ENCODE peak calls at places on chromosomes 11 and 22, in seven cellular contexts. One of them, this sample, is unnamed.

GRCh38 chr22:23772315-23773246 is at the start of gene MMP11:
- DNase-seq in AG10803: peak; percentile 28
- DNase-seq in WTC11: peak; percentile 70
- DNase-seq in GM23338: peak; percentile 82
- DNase-seq in heart left ventricle: peak; percentile 73
- DNase-seq in IMR-90: no peak
- DNase-seq in GM12865: peak; percentile 58
- DNase-seq in this sample: peak; percentile 79

GRCh38 chr11:455566-456147 is 5.6 kb downstream of the PTDSS2 start:
- DNase-seq in GM23338: no peak
- DNase-seq in AG10803: no peak
- DNase-seq in IMR-90: no peak
- DNase-seq in WTC11: no peak
- DNase-seq in GM12865: no peak
- DNase-seq in heart left ventricle: peak; percentile 35
- DNase-seq in this sample: no peak

GRCh38 chr11:95282337-95282751 is 51.3 kb upstream of the SESN3 start:
- DNase-seq in AG10803: peak; percentile 69
- DNase-seq in WTC11: no peak
- DNase-seq in GM12865: no peak
- DNase-seq in IMR-90: no peak
- DNase-seq in GM23338: peak; percentile 48
- DNase-seq in heart left ventricle: no peak
- DNase-seq in this sample: no peak

GRCh38 chr11:128653828-128654231 is 40.0 kb upstream of the FLI1 start:
- DNase-seq in WTC11: peak; percentile 43
- DNase-seq in AG10803: peak; percentile 63
- DNase-seq in IMR-90: peak; percentile 75
- DNase-seq in GM23338: peak; percentile 65
- DNase-seq in heart left ventricle: peak; percentile 54
- DNase-seq in GM12865: no peak
- DNase-seq in this sample: peak; percentile 12

GRCh38 chr11:103367650-103368049 is 258.4 kb downstream of the DYNC2H1 start:
- DNase-seq in AG10803: peak; percentile 52
- DNase-seq in GM23338: no peak
- DNase-seq in WTC11: no peak
- DNase-seq in heart left ventricle: no peak
- DNase-seq in IMR-90: no peak
- DNase-seq in GM12865: no peak
- DNase-seq in this sample: no peak

GRCh38 chr11:862704-863388 is 20.2 kb downstream of the TSPAN4 start:
- DNase-seq in IMR-90: no peak
- DNase-seq in heart left ventricle: no peak
- DNase-seq in AG10803: no peak
- DNase-seq in GM12865: no peak
- DNase-seq in GM23338: no peak
- DNase-seq in WTC11: no peak
- DNase-seq in this sample: no peak

GRCh38 chr22:47379037-47379436 is 616.6 kb downstream of the TBC1D22A start:
- DNase-seq in GM12865: no peak
- DNase-seq in IMR-90: no peak
- DNase-seq in GM23338: no peak
- DNase-seq in WTC11: no peak
- DNase-seq in heart left ventricle: peak; percentile 4
- DNase-seq in AG10803: no peak
- DNase-seq in this sample: no peak

GRCh38 chr11:57459112-57460016 is 964 bp upstream of the RTN4RL2 start:
- DNase-seq in heart left ventricle: no peak
- DNase-seq in GM23338: peak; percentile 58
- DNase-seq in IMR-90: peak; percentile 17
- DNase-seq in WTC11: peak; percentile 41
- DNase-seq in GM12865: no peak
- DNase-seq in AG10803: no peak
- DNase-seq in this sample: peak; percentile 36

GRCh38 chr11:111807098-111807497 is 40.9 kb upstream of the PPP2R1B start:
- DNase-seq in GM23338: no peak
- DNase-seq in GM12865: no peak
- DNase-seq in AG10803: no peak
- DNase-seq in IMR-90: no peak
- DNase-seq in WTC11: no peak
- DNase-seq in heart left ventricle: no peak
- DNase-seq in this sample: no peak

GRCh38 chr11:126485986-126486635 is 130.6 kb downstream of the ST3GAL4 start:
- DNase-seq in GM23338: no peak
- DNase-seq in heart left ventricle: no peak
- DNase-seq in GM12865: no peak
- DNase-seq in IMR-90: no peak
- DNase-seq in WTC11: no peak
- DNase-seq in AG10803: no peak
- DNase-seq in this sample: no peak

GRCh38 chr22:29346659-29347058 is 31.2 kb upstream of the RASL10A start:
- DNase-seq in GM23338: no peak
- DNase-seq in GM12865: no peak
- DNase-seq in WTC11: no peak
- DNase-seq in IMR-90: no peak
- DNase-seq in heart left ventricle: no peak
- DNase-seq in AG10803: no peak
- DNase-seq in this sample: no peak

GRCh38 chr22:23753371-23753770 is 854 bp downstream of the VPREB3 start:
- DNase-seq in GM12865: no peak
- DNase-seq in WTC11: no peak
- DNase-seq in GM23338: no peak
- DNase-seq in IMR-90: no peak
- DNase-seq in AG10803: no peak
- DNase-seq in heart left ventricle: no peak
- DNase-seq in this sample: no peak

DNA sequence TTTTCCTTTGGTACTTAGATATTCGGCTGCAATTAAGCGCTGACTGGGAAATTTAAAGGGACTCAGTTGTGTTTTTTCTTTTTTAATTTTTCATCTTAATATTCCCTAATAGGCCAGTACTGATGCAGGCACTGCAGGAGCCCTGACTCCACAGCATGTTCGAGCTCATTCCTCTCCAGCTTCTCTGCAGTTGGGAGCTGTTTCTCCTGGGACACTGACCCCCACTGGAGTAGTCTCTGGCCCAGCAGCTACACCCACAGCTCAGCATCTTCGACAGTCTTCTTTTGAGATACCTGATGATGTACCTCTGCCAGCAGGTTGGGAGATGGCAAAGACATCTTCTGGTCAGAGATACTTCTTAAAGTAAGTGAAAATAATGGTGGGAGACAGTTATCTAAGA is 3.8 kb downstream of the YAP1 start:
- DNase-seq in GM23338: peak; percentile 28
- DNase-seq in heart left ventricle: no peak
- DNase-seq in GM12865: no peak
- DNase-seq in WTC11: no peak
- DNase-seq in IMR-90: peak; percentile 17
- DNase-seq in AG10803: no peak
- DNase-seq in this sample: no peak
- TF ChIP-seq CTCF in GM23338: no peak
- TF ChIP-seq CTCF in heart left ventricle: no peak
- TF ChIP-seq CTCF in GM12865: no peak
- TF ChIP-seq CTCF in WTC11: no peak
- TF ChIP-seq CTCF in IMR-90: no peak
- TF ChIP-seq CTCF in AG10803: no peak
- TF ChIP-seq CTCF in this sample: no peak

GRCh38 chr22:25377699-25378098 is 158.3 kb downstream of the CRYBB2 start:
- DNase-seq in GM23338: no peak
- DNase-seq in AG10803: no peak
- DNase-seq in WTC11: no peak
- DNase-seq in GM12865: no peak
- DNase-seq in heart left ventricle: no peak
- DNase-seq in IMR-90: no peak
- DNase-seq in this sample: no peak
- TF ChIP-seq CTCF in GM23338: no peak
- TF ChIP-seq CTCF in AG10803: no peak
- TF ChIP-seq CTCF in WTC11: no peak
- TF ChIP-seq CTCF in GM12865: no peak
- TF ChIP-seq CTCF in heart left ventricle: no peak
- TF ChIP-seq CTCF in IMR-90: no peak
- TF ChIP-seq CTCF in this sample: no peak

GRCh38 chr11:47592276-47592675 is 1.9 kb downstream of the C1QTNF4 start:
- DNase-seq in WTC11: no peak
- DNase-seq in GM12865: no peak
- DNase-seq in IMR-90: no peak
- DNase-seq in AG10803: no peak
- DNase-seq in heart left ventricle: no peak
- DNase-seq in GM23338: no peak
- DNase-seq in this sample: no peak
- TF ChIP-seq CTCF in WTC11: no peak
- TF ChIP-seq CTCF in GM12865: no peak
- TF ChIP-seq CTCF in IMR-90: no peak
- TF ChIP-seq CTCF in AG10803: no peak
- TF ChIP-seq CTCF in heart left ventricle: no peak
- TF ChIP-seq CTCF in GM23338: no peak
- TF ChIP-seq CTCF in this sample: no peak

GRCh38 chr22:40594924-40595323 is 41.6 kb downstream of the MRTFA start:
- DNase-seq in WTC11: no peak
- DNase-seq in AG10803: peak; percentile 24
- DNase-seq in IMR-90: peak; percentile 32
- DNase-seq in heart left ventricle: no peak
- DNase-seq in GM23338: no peak
- DNase-seq in GM12865: no peak
- DNase-seq in this sample: peak; percentile 9

GRCh38 chr22:40594346-40594745 is 42.2 kb downstream of the MRTFA start:
- DNase-seq in GM23338: no peak
- DNase-seq in IMR-90: no peak
- DNase-seq in AG10803: no peak
- DNase-seq in WTC11: no peak
- DNase-seq in GM12865: peak; percentile 32
- DNase-seq in heart left ventricle: no peak
- DNase-seq in this sample: no peak

GRCh38 chr22:40595497-40596234 is 40.9 kb downstream of the MRTFA start:
- DNase-seq in WTC11: no peak
- DNase-seq in IMR-90: no peak
- DNase-seq in AG10803: peak; percentile 29
- DNase-seq in GM12865: no peak
- DNase-seq in heart left ventricle: no peak
- DNase-seq in GM23338: no peak
- DNase-seq in this sample: no peak

GRCh38 chr22:40593460-40594273 is 42.9 kb downstream of the MRTFA start:
- DNase-seq in WTC11: no peak
- DNase-seq in GM23338: no peak
- DNase-seq in heart left ventricle: no peak
- DNase-seq in IMR-90: no peak
- DNase-seq in AG10803: no peak
- DNase-seq in GM12865: peak; percentile 79
- DNase-seq in this sample: no peak

DNA sequence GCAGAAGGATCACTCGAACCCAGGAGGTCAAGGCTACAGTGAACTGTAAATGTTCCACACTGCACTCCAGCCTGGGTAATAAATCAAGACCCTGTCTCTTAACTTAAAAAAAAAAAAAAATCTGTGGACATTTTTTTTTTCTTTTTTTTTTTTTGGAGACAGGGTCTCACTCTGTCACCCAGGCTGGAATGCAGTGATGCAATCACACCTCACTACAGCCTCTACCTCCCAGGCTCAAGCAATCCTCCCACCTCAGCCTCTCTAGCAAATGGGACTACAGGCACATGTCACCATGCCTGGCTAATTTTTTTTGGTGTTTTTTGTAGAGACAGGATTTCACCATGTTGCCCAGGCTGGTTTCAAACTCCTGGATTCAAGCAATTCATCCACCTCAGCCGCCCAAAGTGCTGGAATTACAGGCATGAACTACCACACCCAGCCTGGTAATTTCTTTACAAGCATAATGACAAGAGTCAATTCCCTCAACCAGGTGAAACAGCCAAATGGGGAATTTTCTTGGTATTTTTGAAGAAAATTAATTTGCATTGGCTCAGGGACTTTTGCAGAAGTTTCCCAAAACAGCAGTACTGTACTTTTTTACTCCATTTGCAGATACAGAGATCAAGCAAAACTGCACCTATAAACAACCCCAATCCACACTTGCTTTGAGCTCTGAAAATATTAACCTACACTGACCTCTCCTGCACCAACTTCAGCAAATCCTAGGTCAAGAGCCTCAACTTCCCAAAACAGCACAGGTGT is 44.0 kb downstream of the MRTFA start:
- DNase-seq in GM12865: peak; percentile 67
- DNase-seq in GM23338: no peak
- DNase-seq in heart left ventricle: no peak
- DNase-seq in AG10803: no peak
- DNase-seq in IMR-90: no peak
- DNase-seq in WTC11: no peak
- DNase-seq in this sample: no peak
- TF ChIP-seq CTCF in GM12865: no peak
- TF ChIP-seq CTCF in GM23338: no peak
- TF ChIP-seq CTCF in heart left ventricle: no peak
- TF ChIP-seq CTCF in AG10803: no peak
- TF ChIP-seq CTCF in IMR-90: no peak
- TF ChIP-seq CTCF in WTC11: no peak
- TF ChIP-seq CTCF in this sample: no peak

This sample was measured in nephron progenitor cell.